ENCODE peak calls at places on chromosomes 7 and 10, in six cellular contexts. L is NCI-H460, S is sciatic nerve, B is HT1080, F is hypothalamus, U is NCI-H345. T is an unnamed sample.

GRCh38 chr7:74324499-74325229 is 35.5 kb downstream of the CLIP2 start:
- DNase-seq in F (peak), B (no peak), U (no peak), S (no peak), L (no peak), T (no peak)

GRCh38 chr7:36278767-36279171 is 110.9 kb upstream of the ANLN start:
- DNase-seq in U (peak), F (no peak), B (no peak), S (no peak), L (no peak), T (peak)

GRCh38 chr10:100391163-100392002 is 44.4 kb downstream of the SCD start:
- DNase-seq in F (no peak), S (no peak), U (no peak), L (no peak), B (no peak), T (no peak)

GRCh38 chr7:45211958-45212357 is 54.4 kb downstream of the RAMP3 start:
- DNase-seq in S (no peak), B (no peak), U (no peak), L (no peak), F (no peak), T (no peak)

GRCh38 chr10:15311885-15312280 is 59.2 kb downstream of the FAM171A1 start:
- DNase-seq in B (no peak), S (no peak), L (no peak), F (no peak), U (no peak), T (no peak)

GRCh38 chr10:519716-520401 is 169.6 kb downstream of the DIP2C start:
- DNase-seq in U (no peak), F (no peak), S (peak), L (no peak), B (no peak), T (no peak)

GRCh38 chr10:103790580-103790979 is 64.8 kb downstream of the SH3PXD2A start:
- DNase-seq in B (no peak), L (no peak), S (no peak), F (no peak), U (no peak), T (no peak)

GRCh38 chr7:36663481-36663880 is 60.8 kb downstream of the AOAH start:
- DNase-seq in F (no peak), U (no peak), L (no peak), B (no peak), S (no peak), T (no peak)

GRCh38 chr7:94360926-94361325 is 33.8 kb upstream of the COL1A2 start:
- DNase-seq in L (no peak), U (no peak), B (no peak), S (no peak), F (no peak), T (no peak)

GRCh38 chr7:71453630-71454029 is 321.7 kb downstream of the GALNT17 start:
- DNase-seq in F (no peak), U (no peak), S (no peak), L (no peak), B (no peak), T (no peak)

GRCh38 chr7:131302453-131302852 is 25.2 kb upstream of the MKLN1 start:
- DNase-seq in S (no peak), F (no peak), L (no peak), U (no peak), B (no peak), T (no peak)

GRCh38 chr10:48197236-48197899 is 77.1 kb downstream of the FRMPD2 start:
- DNase-seq in U (no peak), S (no peak), B (no peak), F (no peak), L (no peak), T (no peak)

GRCh38 chr10:43292745-43293676 is 26.1 kb upstream of the RASGEF1A start:
- DNase-seq in B (peak), L (peak), F (peak), U (peak), S (peak), T (peak)

GRCh38 chr7:20744913-20745587 is 41.6 kb downstream of the SP8 start:
- DNase-seq in F (no peak), L (peak), U (peak), B (no peak), S (no peak), T (no peak)

GRCh38 chr7:33905389-33906032 is at the start of gene BMPER:
- DNase-seq in U (peak), S (peak), B (peak), F (peak), L (no peak), T (peak)

GRCh38 chr10:91493313-91493712 is 83.2 kb downstream of the HECTD2 start:
- DNase-seq in B (peak), F (no peak), U (peak), S (no peak), L (peak), T (peak)

GRCh38 chr10:31644931-31645633 is 283.5 kb downstream of the ARHGAP12 start:
- DNase-seq in S (no peak), U (no peak), F (no peak), B (peak), L (no peak), T (peak)

GRCh38 chr7:146074195-146074765 is 42.3 kb upstream of the CNTNAP2 start:
- DNase-seq in L (no peak), B (no peak), S (no peak), U (no peak), F (no peak), T (no peak)

GRCh38 chr10:50512743-50513416 is 110.9 kb downstream of the SGMS1 start:
- DNase-seq in L (no peak), U (no peak), S (no peak), F (no peak), B (no peak), T (no peak)

GRCh38 chr10:26391701-26392695 is 46.1 kb upstream of the APBB1IP start:
- DNase-seq in B (no peak), U (no peak), L (no peak), F (no peak), S (no peak), T (no peak)

GRCh38 chr7:94656658-94656924 is 658 bp upstream of the SGCE start:
- DNase-seq in L (no peak), S (no peak), B (no peak), U (no peak), F (no peak), T (no peak)

GRCh38 chr7:47314728-47315601 is 266.9 kb downstream of the TNS3 start:
- DNase-seq in L (no peak), U (no peak), S (peak), F (peak), B (no peak), T (peak)

GRCh38 chr10:112369495-112370423 is 4.2 kb upstream of the ACSL5 start:
- DNase-seq in B (no peak), F (no peak), L (no peak), S (no peak), U (no peak), T (no peak)

GRCh38 chr10:18414061-18414460 is 237.3 kb downstream of the NSUN6 start:
- DNase-seq in U (no peak), S (no peak), B (no peak), L (no peak), F (no peak), T (no peak)

GRCh38 chr10:61215276-61215675 is 237.9 kb downstream of the TMEM26 start:
- DNase-seq in L (no peak), F (no peak), S (no peak), U (no peak), B (no peak), T (no peak)

GRCh38 chr7:64863021-64863420 is 40.1 kb upstream of the ZNF273 start:
- DNase-seq in B (no peak), S (no peak), F (no peak), L (no peak), U (no peak), T (no peak)

GRCh38 chr10:71770255-71770654 is 3.1 kb downstream of the VSIR start:
- DNase-seq in S (no peak), U (no peak), B (no peak), F (no peak), L (no peak), T (peak)

GRCh38 chr7:150959739-150960734 is 18.1 kb downstream of the KCNH2 start:
- DNase-seq in L (no peak), S (no peak), F (no peak), B (no peak), U (no peak), T (no peak)

GRCh38 chr7:159103382-159104187 is 41.1 kb downstream of the VIPR2 start:
- DNase-seq in U (no peak), B (no peak), L (no peak), F (no peak), S (peak), T (no peak)

GRCh38 chr7:70573202-70573810 is 558.6 kb upstream of the GALNT17 start:
- DNase-seq in F (no peak), L (no peak), S (no peak), U (no peak), B (no peak), T (no peak)

GRCh38 chr10:125231116-125231812 is 70.9 kb upstream of the CTBP2 start:
- DNase-seq in B (peak), F (no peak), U (no peak), L (peak), S (no peak), T (peak)

T was measured in RPMI7951.